ENCODE peak calls at places on chromosomes 11 and 22, in seven cellular contexts. P is tibial artery, O is neural progenitor cell, D is SK-N-SH, I is fibroblast of pulmonary artery, B is fibroblast of lung, X is kidney. H is an unnamed sample.

GRCh38 chr11:86486261-86487030 is 111.8 kb downstream of the CCDC81 start:
- DNase-seq in P (peak), O (no peak), D (no peak), I (no peak), B (no peak), X (no peak), H (no peak)

GRCh38 chr11:12893787-12894672 is 115.1 kb upstream of the RASSF10 start:
- DNase-seq in P (peak), O (peak), D (peak), I (peak), B (peak), X (no peak), H (peak)

GRCh38 chr11:58742981-58743880 is 11.5 kb upstream of the GLYAT start:
- DNase-seq in P (no peak), O (no peak), D (no peak), I (no peak), B (no peak), X (no peak), H (no peak)

GRCh38 chr11:118661425-118662301 is 17.8 kb downstream of the TREH start:
- DNase-seq in P (peak), O (no peak), D (no peak), I (no peak), B (no peak), X (no peak), H (no peak)

GRCh38 chr11:2318123-2318522 is 16.3 kb downstream of the TSPAN32 start:
- DNase-seq in P (no peak), O (no peak), D (no peak), I (no peak), B (no peak), X (no peak), H (no peak)

GRCh38 chr11:20158597-20159257 is 1.5 kb downstream of the DBX1 start:
- DNase-seq in P (no peak), O (peak), D (peak), I (peak), B (peak), X (peak), H (peak)

GRCh38 chr22:26460202-26460601 is 23.4 kb downstream of the HPS4 start:
- DNase-seq in P (peak), O (no peak), D (no peak), I (no peak), B (no peak), X (no peak), H (no peak)

GRCh38 chr11:9330387-9331384 is 16.3 kb upstream of the TMEM41B start:
- DNase-seq in P (no peak), O (no peak), D (no peak), I (no peak), B (peak), X (no peak), H (peak)

GRCh38 chr22:23410411-23410810 is 169.7 kb downstream of the IGLL1 start:
- DNase-seq in P (no peak), O (no peak), D (no peak), I (no peak), B (no peak), X (no peak), H (no peak)

GRCh38 chr11:78420255-78420764 is 2.7 kb upstream of the GAB2 start:
- DNase-seq in P (peak), O (peak), D (peak), I (peak), B (peak), X (peak), H (peak)

GRCh38 chr11:64459609-64460008 is 100.6 kb downstream of the RPS6KA4 start:
- DNase-seq in P (no peak), O (no peak), D (no peak), I (no peak), B (no peak), X (no peak), H (no peak)

GRCh38 chr11:99020324-99021225 is at the start of gene CNTN5:
- DNase-seq in P (peak), O (peak), D (peak), I (peak), B (peak), X (peak), H (no peak)

GRCh38 chr11:124747406-124748099 is 4.5 kb downstream of the VSIG2 start:
- DNase-seq in P (no peak), O (no peak), D (no peak), I (no peak), B (no peak), X (no peak), H (no peak)

GRCh38 chr22:19176175-19176630 is 2.3 kb downstream of the SLC25A1 start:
- DNase-seq in P (no peak), O (peak), D (peak), I (no peak), B (no peak), X (no peak), H (no peak)

GRCh38 chr11:72039108-72039850 is 40.6 kb downstream of the IL18BP start:
- DNase-seq in P (peak), O (no peak), D (peak), I (no peak), B (peak), X (no peak), H (peak)

GRCh38 chr11:32432565-32433248 is 2.6 kb downstream of the WT1 start:
- DNase-seq in P (no peak), O (no peak), D (no peak), I (no peak), B (no peak), X (no peak), H (no peak)
- H3K4me3 ChIP-seq in P (peak), O (no peak), D (no peak), I (peak), B (no peak), X (peak), H (peak)

GRCh38 chr22:46390652-46391301 is 55.3 kb downstream of the TRMU start:
- DNase-seq in P (peak), O (peak), D (peak), I (peak), B (peak), X (peak), H (peak)
- TF ChIP-seq CTCF in P (peak), O (no peak), D (peak), I (peak), B (peak), X (peak), H (peak)

GRCh38 chr11:50298182-50298988 is 265.7 kb downstream of the OR4C45 start:
- DNase-seq in P (no peak), O (no peak), D (peak), I (peak), B (no peak), X (no peak), H (no peak)
- H3K4me3 ChIP-seq in P (no peak), O (no peak), D (peak), I (peak), B (no peak), X (no peak), H (no peak)

GRCh38 chr11:68298659-68299516 is 13.5 kb upstream of the LRP5 start:
- DNase-seq in P (no peak), O (no peak), D (peak), I (no peak), B (no peak), X (no peak), H (no peak)
- TF ChIP-seq CTCF in P (no peak), O (no peak), D (no peak), I (no peak), B (no peak), X (no peak), H (no peak)

H was measured in foreskin fibroblast.